ENCODE peak calls at places on chromosomes 4 and X, in six cellular contexts. I, U, R, M, L and A are unnamed samples.

GRCh38 chr4:1198070-1198844 is 25.9 kb upstream of the SPON2 start:
- DNase-seq in I (no peak), U (no peak), R (no peak), M (no peak), L (no peak), A (no peak)

GRCh38 chr4:152935661-152936445 is at the start of gene FHDC1:
- DNase-seq in I (no peak), U (peak; percentile 76), R (no peak), M (peak; percentile 43), L (peak; percentile 54), A (peak; percentile 77)

GRCh38 chrX:9464435-9465371 is at the start of gene TBL1X:
- DNase-seq in I (peak; percentile 69), U (peak; percentile 67), R (peak; percentile 49), M (peak; percentile 63), L (peak; percentile 64), A (no peak)

GRCh38 chr4:113293043-113293560 is 243.6 kb downstream of the ANK2 start:
- DNase-seq in I (no peak), U (no peak), R (no peak), M (no peak), L (no peak), A (no peak)

GRCh38 chr4:105651879-105652640 is 56.4 kb downstream of the INTS12 start:
- DNase-seq in I (no peak), U (no peak), R (no peak), M (no peak), L (no peak), A (no peak)

GRCh38 chr4:108155373-108155772 is 13.4 kb downstream of the LEF1 start:
- DNase-seq in I (no peak), U (no peak), R (no peak), M (no peak), L (no peak), A (no peak)

GRCh38 chrX:129361566-129361965 is 161.7 kb downstream of the SMARCA1 start:
- DNase-seq in I (no peak), U (no peak), R (no peak), M (no peak), L (no peak), A (no peak)

GRCh38 chr4:147367841-147368385 is 113.0 kb upstream of the EDNRA start:
- DNase-seq in I (no peak), U (no peak), R (no peak), M (no peak), L (no peak), A (no peak)

GRCh38 chr4:105060628-105061027 is 86.0 kb upstream of the TET2 start:
- DNase-seq in I (no peak), U (peak; percentile 68), R (no peak), M (peak; percentile 84), L (no peak), A (no peak)

GRCh38 chr4:56953680-56954520 is 23.5 kb downstream of the NOA1 start:
- DNase-seq in I (no peak), U (no peak), R (no peak), M (no peak), L (no peak), A (no peak)

GRCh38 chr4:75036046-75036445 is 103.1 kb downstream of the PARM1 start:
- DNase-seq in I (no peak), U (no peak), R (no peak), M (no peak), L (no peak), A (no peak)

GRCh38 chrX:111284615-111285294 is 14.5 kb upstream of the CAPN6 start:
- DNase-seq in I (no peak), U (no peak), R (no peak), M (no peak), L (no peak), A (no peak)

GRCh38 chr4:71186566-71187398 is 152.0 kb upstream of the SLC4A4 start:
- DNase-seq in I (peak; percentile 64), U (peak; percentile 52), R (peak; percentile 31), M (peak; percentile 26), L (peak; percentile 72), A (no peak)

GRCh38 chr4:112322866-112323265 is 25.7 kb downstream of the ALPK1 start:
- DNase-seq in I (no peak), U (no peak), R (no peak), M (no peak), L (no peak), A (no peak)

GRCh38 chr4:105546086-105546485 is 6.3 kb upstream of the ARHGEF38 start:
- DNase-seq in I (no peak), U (no peak), R (no peak), M (no peak), L (no peak), A (no peak)

GRCh38 chr4:1167244-1167949 is 5.0 kb downstream of the SPON2 start:
- DNase-seq in I (peak; percentile 83), U (peak; percentile 79), R (peak; percentile 84), M (peak; percentile 82), L (peak; percentile 94), A (peak; percentile 80)

GRCh38 chrX:10483191-10483808 is 137.1 kb downstream of the MID1 start:
- DNase-seq in I (no peak), U (no peak), R (no peak), M (no peak), L (no peak), A (no peak)

GRCh38 chrX:20197641-20198210 is 56.1 kb upstream of the EIF1AX start:
- DNase-seq in I (no peak), U (no peak), R (no peak), M (no peak), L (no peak), A (no peak)

GRCh38 chr4:101277661-101278060 is 69.7 kb downstream of the PPP3CA start:
- DNase-seq in I (no peak), U (peak; percentile 11), R (no peak), M (no peak), L (no peak), A (no peak)

GRCh38 chrX:101385795-101386541 is at the start of gene BTK:
- DNase-seq in I (no peak), U (no peak), R (no peak), M (peak; percentile 70), L (no peak), A (no peak)

GRCh38 chr4:154727540-154727939 is 16.3 kb upstream of the LRAT start:
- DNase-seq in I (no peak), U (no peak), R (no peak), M (no peak), L (no peak), A (no peak)

GRCh38 chr4:74283614-74284013 is 24.7 kb upstream of the EPGN start:
- DNase-seq in I (no peak), U (peak; percentile 95), R (no peak), M (no peak), L (no peak), A (peak; percentile 91)

GRCh38 chr4:168765726-168766125 is 244.3 kb downstream of the CBR4 start:
- DNase-seq in I (peak; percentile 31), U (peak; percentile 82), R (no peak), M (no peak), L (no peak), A (no peak)

GRCh38 chr4:544386-545105 is 31.5 kb downstream of the TMEM271 start:
- DNase-seq in I (no peak), U (no peak), R (no peak), M (no peak), L (no peak), A (no peak)

GRCh38 chr4:37970702-37971101 is 10.5 kb downstream of the PTTG2 start:
- DNase-seq in I (peak; percentile 72), U (peak; percentile 59), R (peak; percentile 60), M (peak; percentile 38), L (no peak), A (no peak)

GRCh38 chr4:20203508-20203907 is 48.2 kb upstream of the SLIT2 start:
- DNase-seq in I (no peak), U (peak; percentile 75), R (no peak), M (no peak), L (no peak), A (no peak)

GRCh38 chr4:106032851-106033286 is 137.6 kb downstream of the NPNT start:
- DNase-seq in I (no peak), U (no peak), R (no peak), M (no peak), L (no peak), A (no peak)

GRCh38 chr4:181503800-181504364 is 739.3 kb upstream of the TENM3 start:
- DNase-seq in I (no peak), U (no peak), R (no peak), M (no peak), L (no peak), A (no peak)

GRCh38 chrX:79161655-79162054 is 17.2 kb downstream of the GPR174 start:
- DNase-seq in I (no peak), U (no peak), R (no peak), M (peak; percentile 50), L (no peak), A (no peak)

GRCh38 chr4:134215636-134216340 is 14.2 kb upstream of the PABPC4L start:
- DNase-seq in I (no peak), U (no peak), R (no peak), M (no peak), L (no peak), A (no peak)

GRCh38 chr4:123869517-123870282 is 473.1 kb downstream of the SPRY1 start:
- DNase-seq in I (no peak), U (no peak), R (no peak), M (no peak), L (no peak), A (no peak)

GRCh38 chr4:180610317-180610716 is 1632.9 kb upstream of the TENM3 start:
- DNase-seq in I (no peak), U (peak; percentile 13), R (no peak), M (no peak), L (no peak), A (no peak)

GRCh38 chrX:38138157-38138556 is 82.5 kb downstream of the SRPX start:
- DNase-seq in I (no peak), U (no peak), R (no peak), M (no peak), L (no peak), A (no peak)

GRCh38 chr4:58247792-58248191 is 1137.6 kb upstream of the IGFBP7 start:
- DNase-seq in I (no peak), U (peak; percentile 53), R (no peak), M (no peak), L (peak; percentile 6), A (no peak)

GRCh38 chrX:71095033-71095432 is 618 bp upstream of the FOXO4 start:
- DNase-seq in I (no peak), U (no peak), R (no peak), M (no peak), L (no peak), A (no peak)

GRCh38 chr4:84529169-84529751 is 30.2 kb upstream of the NKX6-1 start:
- DNase-seq in I (no peak), U (peak; percentile 65), R (no peak), M (no peak), L (peak; percentile 30), A (no peak)